ENCODE peak calls at places on chromosome X, in six cellular contexts. One of them, this sample, is unnamed.
A peak's percentile ranks its signal among the peaks of the same experiment; 100 is the strongest.

GRCh38 chrX:47030339-47030738 is 47.9 kb upstream of the RGN start:
- DNase-seq in NCI-H748 treated with DMSO at 0.1 percent for 48 hours: peak; percentile 22
- DNase-seq in RCC 7860: peak; percentile 36
- DNase-seq in naive thymus-derived CD8-positive, alpha-beta T cell: no peak
- DNase-seq in activated CD4-positive, alpha-beta T cell treated with anti-CD3 and anti-CD28 coated beads for 48 hours: no peak
- DNase-seq in hepatic stellate cell: peak; percentile 24
- DNase-seq in this sample: peak; percentile 66

GRCh38 chrX:72308566-72309296 is 3.0 kb upstream of the CITED1 start:
- DNase-seq in NCI-H748 treated with DMSO at 0.1 percent for 48 hours: no peak
- DNase-seq in RCC 7860: no peak
- DNase-seq in naive thymus-derived CD8-positive, alpha-beta T cell: no peak
- DNase-seq in activated CD4-positive, alpha-beta T cell treated with anti-CD3 and anti-CD28 coated beads for 48 hours: peak; percentile 49
- DNase-seq in hepatic stellate cell: peak; percentile 74
- DNase-seq in this sample: peak; percentile 72

GRCh38 chrX:44314855-44315254 is 28.6 kb downstream of the EFHC2 start:
- DNase-seq in NCI-H748 treated with DMSO at 0.1 percent for 48 hours: no peak
- DNase-seq in RCC 7860: no peak
- DNase-seq in naive thymus-derived CD8-positive, alpha-beta T cell: no peak
- DNase-seq in activated CD4-positive, alpha-beta T cell treated with anti-CD3 and anti-CD28 coated beads for 48 hours: no peak
- DNase-seq in hepatic stellate cell: no peak
- DNase-seq in this sample: no peak

GRCh38 chrX:46979340-46979739 is 67.1 kb downstream of the JADE3 start:
- DNase-seq in NCI-H748 treated with DMSO at 0.1 percent for 48 hours: no peak
- DNase-seq in RCC 7860: peak; percentile 10
- DNase-seq in naive thymus-derived CD8-positive, alpha-beta T cell: no peak
- DNase-seq in activated CD4-positive, alpha-beta T cell treated with anti-CD3 and anti-CD28 coated beads for 48 hours: no peak
- DNase-seq in hepatic stellate cell: peak; percentile 35
- DNase-seq in this sample: peak; percentile 30

GRCh38 chrX:78652971-78653822 is 5.9 kb downstream of the RTL3 start:
- DNase-seq in NCI-H748 treated with DMSO at 0.1 percent for 48 hours: no peak
- DNase-seq in RCC 7860: peak; percentile 90
- DNase-seq in naive thymus-derived CD8-positive, alpha-beta T cell: no peak
- DNase-seq in activated CD4-positive, alpha-beta T cell treated with anti-CD3 and anti-CD28 coated beads for 48 hours: no peak
- DNase-seq in hepatic stellate cell: peak; percentile 41
- DNase-seq in this sample: peak; percentile 60

GRCh38 chrX:74613350-74614192 is 853 bp downstream of the RLIM start:
- DNase-seq in NCI-H748 treated with DMSO at 0.1 percent for 48 hours: peak; percentile 12
- DNase-seq in RCC 7860: peak; percentile 25
- DNase-seq in naive thymus-derived CD8-positive, alpha-beta T cell: peak; percentile 16
- DNase-seq in activated CD4-positive, alpha-beta T cell treated with anti-CD3 and anti-CD28 coated beads for 48 hours: no peak
- DNase-seq in hepatic stellate cell: peak; percentile 20
- DNase-seq in this sample: peak; percentile 50

GRCh38 chrX:257681-258289 is 23.4 kb upstream of the PLCXD1 start:
- DNase-seq in NCI-H748 treated with DMSO at 0.1 percent for 48 hours: no peak
- DNase-seq in RCC 7860: no peak
- DNase-seq in naive thymus-derived CD8-positive, alpha-beta T cell: no peak
- DNase-seq in activated CD4-positive, alpha-beta T cell treated with anti-CD3 and anti-CD28 coated beads for 48 hours: no peak
- DNase-seq in hepatic stellate cell: no peak
- DNase-seq in this sample: no peak

GRCh38 chrX:6849711-6850415 is 297.6 kb upstream of the STS start:
- DNase-seq in NCI-H748 treated with DMSO at 0.1 percent for 48 hours: no peak
- DNase-seq in RCC 7860: no peak
- DNase-seq in naive thymus-derived CD8-positive, alpha-beta T cell: no peak
- DNase-seq in activated CD4-positive, alpha-beta T cell treated with anti-CD3 and anti-CD28 coated beads for 48 hours: no peak
- DNase-seq in hepatic stellate cell: peak; percentile 24
- DNase-seq in this sample: peak; percentile 0

GRCh38 chrX:37752941-37753340 is 26.9 kb upstream of the CYBB start:
- DNase-seq in NCI-H748 treated with DMSO at 0.1 percent for 48 hours: no peak
- DNase-seq in RCC 7860: no peak
- DNase-seq in naive thymus-derived CD8-positive, alpha-beta T cell: no peak
- DNase-seq in activated CD4-positive, alpha-beta T cell treated with anti-CD3 and anti-CD28 coated beads for 48 hours: no peak
- DNase-seq in hepatic stellate cell: no peak
- DNase-seq in this sample: no peak

GRCh38 chrX:1239681-1240142 is 27.3 kb upstream of the CRLF2 start:
- DNase-seq in NCI-H748 treated with DMSO at 0.1 percent for 48 hours: no peak
- DNase-seq in RCC 7860: no peak
- DNase-seq in naive thymus-derived CD8-positive, alpha-beta T cell: no peak
- DNase-seq in activated CD4-positive, alpha-beta T cell treated with anti-CD3 and anti-CD28 coated beads for 48 hours: peak; percentile 23
- DNase-seq in hepatic stellate cell: no peak
- DNase-seq in this sample: no peak

GRCh38 chrX:15350329-15350996 is 15.1 kb upstream of the PIGA start:
- DNase-seq in NCI-H748 treated with DMSO at 0.1 percent for 48 hours: no peak
- DNase-seq in RCC 7860: no peak
- DNase-seq in naive thymus-derived CD8-positive, alpha-beta T cell: no peak
- DNase-seq in activated CD4-positive, alpha-beta T cell treated with anti-CD3 and anti-CD28 coated beads for 48 hours: no peak
- DNase-seq in hepatic stellate cell: no peak
- DNase-seq in this sample: no peak

GRCh38 chrX:20653070-20653469 is 386.4 kb upstream of the RPS6KA3 start:
- DNase-seq in NCI-H748 treated with DMSO at 0.1 percent for 48 hours: no peak
- DNase-seq in RCC 7860: peak; percentile 41
- DNase-seq in naive thymus-derived CD8-positive, alpha-beta T cell: no peak
- DNase-seq in activated CD4-positive, alpha-beta T cell treated with anti-CD3 and anti-CD28 coated beads for 48 hours: no peak
- DNase-seq in hepatic stellate cell: no peak
- DNase-seq in this sample: no peak

GRCh38 chrX:131305926-131306325 is 16.8 kb upstream of the IGSF1 start:
- DNase-seq in NCI-H748 treated with DMSO at 0.1 percent for 48 hours: no peak
- DNase-seq in RCC 7860: no peak
- DNase-seq in naive thymus-derived CD8-positive, alpha-beta T cell: no peak
- DNase-seq in activated CD4-positive, alpha-beta T cell treated with anti-CD3 and anti-CD28 coated beads for 48 hours: no peak
- DNase-seq in hepatic stellate cell: no peak
- DNase-seq in this sample: no peak

GRCh38 chrX:125826080-125826479 is 340.0 kb downstream of the DCAF12L2 start:
- DNase-seq in NCI-H748 treated with DMSO at 0.1 percent for 48 hours: no peak
- DNase-seq in RCC 7860: no peak
- DNase-seq in naive thymus-derived CD8-positive, alpha-beta T cell: no peak
- DNase-seq in activated CD4-positive, alpha-beta T cell treated with anti-CD3 and anti-CD28 coated beads for 48 hours: no peak
- DNase-seq in hepatic stellate cell: no peak
- DNase-seq in this sample: no peak

GRCh38 chrX:17859609-17860178 is 1.4 kb downstream of the RAI2 start:
- DNase-seq in NCI-H748 treated with DMSO at 0.1 percent for 48 hours: peak; percentile 37
- DNase-seq in RCC 7860: no peak
- DNase-seq in naive thymus-derived CD8-positive, alpha-beta T cell: peak; percentile 59
- DNase-seq in activated CD4-positive, alpha-beta T cell treated with anti-CD3 and anti-CD28 coated beads for 48 hours: peak; percentile 22
- DNase-seq in hepatic stellate cell: no peak
- DNase-seq in this sample: no peak

GRCh38 chrX:42515939-42516338 is 262.0 kb downstream of the PPP1R2C start:
- DNase-seq in NCI-H748 treated with DMSO at 0.1 percent for 48 hours: no peak
- DNase-seq in RCC 7860: no peak
- DNase-seq in naive thymus-derived CD8-positive, alpha-beta T cell: no peak
- DNase-seq in activated CD4-positive, alpha-beta T cell treated with anti-CD3 and anti-CD28 coated beads for 48 hours: no peak
- DNase-seq in hepatic stellate cell: no peak
- DNase-seq in this sample: peak; percentile 59

GRCh38 chrX:65608021-65608420 is 59.4 kb upstream of the MSN start:
- DNase-seq in NCI-H748 treated with DMSO at 0.1 percent for 48 hours: no peak
- DNase-seq in RCC 7860: no peak
- DNase-seq in naive thymus-derived CD8-positive, alpha-beta T cell: no peak
- DNase-seq in activated CD4-positive, alpha-beta T cell treated with anti-CD3 and anti-CD28 coated beads for 48 hours: no peak
- DNase-seq in hepatic stellate cell: no peak
- DNase-seq in this sample: peak; percentile 40

GRCh38 chrX:112341598-112341997 is 259.0 kb upstream of the TRPC5 start:
- DNase-seq in NCI-H748 treated with DMSO at 0.1 percent for 48 hours: no peak
- DNase-seq in RCC 7860: peak; percentile 31
- DNase-seq in naive thymus-derived CD8-positive, alpha-beta T cell: no peak
- DNase-seq in activated CD4-positive, alpha-beta T cell treated with anti-CD3 and anti-CD28 coated beads for 48 hours: no peak
- DNase-seq in hepatic stellate cell: peak; percentile 6
- DNase-seq in this sample: no peak

GRCh38 chrX:7133036-7133412 is 14.5 kb upstream of the STS start:
- DNase-seq in NCI-H748 treated with DMSO at 0.1 percent for 48 hours: no peak
- DNase-seq in RCC 7860: no peak
- DNase-seq in naive thymus-derived CD8-positive, alpha-beta T cell: no peak
- DNase-seq in activated CD4-positive, alpha-beta T cell treated with anti-CD3 and anti-CD28 coated beads for 48 hours: no peak
- DNase-seq in hepatic stellate cell: no peak
- DNase-seq in this sample: no peak

GRCh38 chrX:120365320-120365719 is 3.4 kb downstream of the ATP1B4 start:
- DNase-seq in NCI-H748 treated with DMSO at 0.1 percent for 48 hours: peak; percentile 2
- DNase-seq in RCC 7860: no peak
- DNase-seq in naive thymus-derived CD8-positive, alpha-beta T cell: peak; percentile 25
- DNase-seq in activated CD4-positive, alpha-beta T cell treated with anti-CD3 and anti-CD28 coated beads for 48 hours: peak; percentile 62
- DNase-seq in hepatic stellate cell: no peak
- DNase-seq in this sample: peak; percentile 11

GRCh38 chrX:44651347-44651746 is 108.7 kb upstream of the FUNDC1 start:
- DNase-seq in NCI-H748 treated with DMSO at 0.1 percent for 48 hours: no peak
- DNase-seq in RCC 7860: no peak
- DNase-seq in naive thymus-derived CD8-positive, alpha-beta T cell: no peak
- DNase-seq in activated CD4-positive, alpha-beta T cell treated with anti-CD3 and anti-CD28 coated beads for 48 hours: no peak
- DNase-seq in hepatic stellate cell: no peak
- DNase-seq in this sample: peak; percentile 17

GRCh38 chrX:143648705-143649104 is 12.8 kb upstream of the SLITRK4 start:
- DNase-seq in NCI-H748 treated with DMSO at 0.1 percent for 48 hours: peak; percentile 17
- DNase-seq in RCC 7860: peak; percentile 18
- DNase-seq in naive thymus-derived CD8-positive, alpha-beta T cell: no peak
- DNase-seq in activated CD4-positive, alpha-beta T cell treated with anti-CD3 and anti-CD28 coated beads for 48 hours: no peak
- DNase-seq in hepatic stellate cell: no peak
- DNase-seq in this sample: peak; percentile 31

GRCh38 chrX:100658936-100659335 is 14.9 kb downstream of the SRPX2 start:
- DNase-seq in NCI-H748 treated with DMSO at 0.1 percent for 48 hours: no peak
- DNase-seq in RCC 7860: no peak
- DNase-seq in naive thymus-derived CD8-positive, alpha-beta T cell: no peak
- DNase-seq in activated CD4-positive, alpha-beta T cell treated with anti-CD3 and anti-CD28 coated beads for 48 hours: no peak
- DNase-seq in hepatic stellate cell: no peak
- DNase-seq in this sample: peak; percentile 39

GRCh38 chrX:107710617-107711391 is 64.8 kb downstream of the TSC22D3 start:
- DNase-seq in NCI-H748 treated with DMSO at 0.1 percent for 48 hours: no peak
- DNase-seq in RCC 7860: peak; percentile 91
- DNase-seq in naive thymus-derived CD8-positive, alpha-beta T cell: peak; percentile 66
- DNase-seq in activated CD4-positive, alpha-beta T cell treated with anti-CD3 and anti-CD28 coated beads for 48 hours: peak; percentile 46
- DNase-seq in hepatic stellate cell: peak; percentile 66
- DNase-seq in this sample: peak; percentile 82

GRCh38 chrX:153909024-153909979 is 4.8 kb downstream of the AVPR2 start:
- DNase-seq in NCI-H748 treated with DMSO at 0.1 percent for 48 hours: no peak
- DNase-seq in RCC 7860: no peak
- DNase-seq in naive thymus-derived CD8-positive, alpha-beta T cell: no peak
- DNase-seq in activated CD4-positive, alpha-beta T cell treated with anti-CD3 and anti-CD28 coated beads for 48 hours: no peak
- DNase-seq in hepatic stellate cell: no peak
- DNase-seq in this sample: no peak

GRCh38 chrX:34381241-34381640 is 249.1 kb upstream of the FAM47A start:
- DNase-seq in NCI-H748 treated with DMSO at 0.1 percent for 48 hours: no peak
- DNase-seq in RCC 7860: no peak
- DNase-seq in naive thymus-derived CD8-positive, alpha-beta T cell: no peak
- DNase-seq in activated CD4-positive, alpha-beta T cell treated with anti-CD3 and anti-CD28 coated beads for 48 hours: no peak
- DNase-seq in hepatic stellate cell: peak; percentile 17
- DNase-seq in this sample: peak; percentile 3

GRCh38 chrX:40151211-40152172 is 53.7 kb upstream of the BCOR start:
- DNase-seq in NCI-H748 treated with DMSO at 0.1 percent for 48 hours: peak; percentile 51
- DNase-seq in RCC 7860: no peak
- DNase-seq in naive thymus-derived CD8-positive, alpha-beta T cell: no peak
- DNase-seq in activated CD4-positive, alpha-beta T cell treated with anti-CD3 and anti-CD28 coated beads for 48 hours: no peak
- DNase-seq in hepatic stellate cell: no peak
- DNase-seq in this sample: no peak

GRCh38 chrX:3527811-3528210 is 181.4 kb upstream of the MXRA5 start:
- DNase-seq in NCI-H748 treated with DMSO at 0.1 percent for 48 hours: no peak
- DNase-seq in RCC 7860: no peak
- DNase-seq in naive thymus-derived CD8-positive, alpha-beta T cell: no peak
- DNase-seq in activated CD4-positive, alpha-beta T cell treated with anti-CD3 and anti-CD28 coated beads for 48 hours: no peak
- DNase-seq in hepatic stellate cell: no peak
- DNase-seq in this sample: no peak

GRCh38 chrX:133645977-133646750 is 230.9 kb upstream of the GPC4 start:
- DNase-seq in NCI-H748 treated with DMSO at 0.1 percent for 48 hours: no peak
- DNase-seq in RCC 7860: no peak
- DNase-seq in naive thymus-derived CD8-positive, alpha-beta T cell: no peak
- DNase-seq in activated CD4-positive, alpha-beta T cell treated with anti-CD3 and anti-CD28 coated beads for 48 hours: no peak
- DNase-seq in hepatic stellate cell: no peak
- DNase-seq in this sample: peak; percentile 90

GRCh38 chrX:150227873-150228272 is 135.2 kb upstream of the MAMLD1 start:
- DNase-seq in NCI-H748 treated with DMSO at 0.1 percent for 48 hours: no peak
- DNase-seq in RCC 7860: no peak
- DNase-seq in naive thymus-derived CD8-positive, alpha-beta T cell: no peak
- DNase-seq in activated CD4-positive, alpha-beta T cell treated with anti-CD3 and anti-CD28 coated beads for 48 hours: no peak
- DNase-seq in hepatic stellate cell: no peak
- DNase-seq in this sample: no peak

GRCh38 chrX:107738768-107739167 is 36.8 kb downstream of the TSC22D3 start:
- DNase-seq in NCI-H748 treated with DMSO at 0.1 percent for 48 hours: no peak
- DNase-seq in RCC 7860: no peak
- DNase-seq in naive thymus-derived CD8-positive, alpha-beta T cell: no peak
- DNase-seq in activated CD4-positive, alpha-beta T cell treated with anti-CD3 and anti-CD28 coated beads for 48 hours: no peak
- DNase-seq in hepatic stellate cell: no peak
- DNase-seq in this sample: no peak

GRCh38 chrX:1380672-1381233 is 11.2 kb downstream of the SLC25A6 start:
- DNase-seq in NCI-H748 treated with DMSO at 0.1 percent for 48 hours: no peak
- DNase-seq in RCC 7860: no peak
- DNase-seq in naive thymus-derived CD8-positive, alpha-beta T cell: no peak
- DNase-seq in activated CD4-positive, alpha-beta T cell treated with anti-CD3 and anti-CD28 coated beads for 48 hours: peak; percentile 30
- DNase-seq in hepatic stellate cell: no peak
- DNase-seq in this sample: no peak

GRCh38 chrX:22366866-22367265 is 94.2 kb downstream of the CBLL2 start:
- DNase-seq in NCI-H748 treated with DMSO at 0.1 percent for 48 hours: no peak
- DNase-seq in RCC 7860: no peak
- DNase-seq in naive thymus-derived CD8-positive, alpha-beta T cell: no peak
- DNase-seq in activated CD4-positive, alpha-beta T cell treated with anti-CD3 and anti-CD28 coated beads for 48 hours: no peak
- DNase-seq in hepatic stellate cell: no peak
- DNase-seq in this sample: no peak